ENCODE peak calls at places on chromosomes 1 and 21, in five cellular contexts. One of them, this sample, is unnamed.

GRCh38 chr1:178330848-178331497 is 165.8 kb downstream of the CLEC20A start:
- DNase-seq in uterus: no peak
- DNase-seq in endothelial cell: no peak
- DNase-seq in M059J: no peak
- DNase-seq in colonic mucosa: no peak
- DNase-seq in this sample: no peak

GRCh38 chr1:109718495-109718894 is 6.4 kb downstream of the GSTM5 start:
- DNase-seq in colonic mucosa: no peak
- DNase-seq in M059J: peak; percentile 68
- DNase-seq in uterus: no peak
- DNase-seq in endothelial cell: no peak
- DNase-seq in this sample: no peak

GRCh38 chr21:37502947-37503346 is 136.4 kb downstream of the DYRK1A start:
- DNase-seq in colonic mucosa: no peak
- DNase-seq in M059J: no peak
- DNase-seq in endothelial cell: no peak
- DNase-seq in uterus: no peak
- DNase-seq in this sample: no peak

GRCh38 chr1:1132042-1132927 is 16.4 kb upstream of the C1orf159 start:
- DNase-seq in uterus: no peak
- DNase-seq in colonic mucosa: peak; percentile 78
- DNase-seq in M059J: no peak
- DNase-seq in endothelial cell: no peak
- DNase-seq in this sample: no peak

GRCh38 chr1:221274373-221274772 is 395.1 kb downstream of the HLX start:
- DNase-seq in colonic mucosa: no peak
- DNase-seq in uterus: no peak
- DNase-seq in endothelial cell: no peak
- DNase-seq in M059J: no peak
- DNase-seq in this sample: no peak

GRCh38 chr1:145887631-145888030 is 2.0 kb upstream of the ANKRD35 start:
- DNase-seq in uterus: no peak
- DNase-seq in colonic mucosa: no peak
- DNase-seq in M059J: peak; percentile 43
- DNase-seq in endothelial cell: no peak
- DNase-seq in this sample: no peak

GRCh38 chr1:157691285-157691920 is 9.2 kb downstream of the FCRL3 start:
- DNase-seq in endothelial cell: peak; percentile 8
- DNase-seq in colonic mucosa: no peak
- DNase-seq in uterus: no peak
- DNase-seq in M059J: peak; percentile 23
- DNase-seq in this sample: peak; percentile 61

GRCh38 chr1:41347276-41347675 is 14.0 kb upstream of the FOXO6 start:
- DNase-seq in endothelial cell: no peak
- DNase-seq in M059J: peak; percentile 56
- DNase-seq in uterus: no peak
- DNase-seq in colonic mucosa: no peak
- DNase-seq in this sample: no peak

GRCh38 chr1:8862528-8862927 is 16.0 kb downstream of the ENO1 start:
- DNase-seq in colonic mucosa: no peak
- DNase-seq in uterus: no peak
- DNase-seq in M059J: no peak
- DNase-seq in endothelial cell: peak; percentile 70
- DNase-seq in this sample: no peak

GRCh38 chr1:206447792-206448191 is 22.5 kb upstream of the IKBKE start:
- DNase-seq in M059J: peak; percentile 63
- DNase-seq in endothelial cell: no peak
- DNase-seq in colonic mucosa: no peak
- DNase-seq in uterus: no peak
- DNase-seq in this sample: no peak

GRCh38 chr1:56411484-56412180 is 167.7 kb downstream of the PLPP3 start:
- DNase-seq in colonic mucosa: no peak
- DNase-seq in M059J: peak; percentile 52
- DNase-seq in uterus: no peak
- DNase-seq in endothelial cell: no peak
- DNase-seq in this sample: peak; percentile 69

GRCh38 chr1:67058761-67059160 is 4.8 kb upstream of the SLC35D1 start:
- DNase-seq in colonic mucosa: no peak
- DNase-seq in uterus: no peak
- DNase-seq in endothelial cell: no peak
- DNase-seq in M059J: peak; percentile 22
- DNase-seq in this sample: no peak

GRCh38 chr1:223886516-223886921 is 40.8 kb upstream of the TP53BP2 start:
- DNase-seq in colonic mucosa: no peak
- DNase-seq in M059J: peak; percentile 71
- DNase-seq in endothelial cell: no peak
- DNase-seq in uterus: no peak
- DNase-seq in this sample: no peak

GRCh38 chr1:244833734-244834595 is 1.5 kb upstream of the COX20 start:
- DNase-seq in colonic mucosa: peak; percentile 65
- DNase-seq in endothelial cell: peak; percentile 34
- DNase-seq in M059J: peak; percentile 83
- DNase-seq in uterus: peak; percentile 45
- DNase-seq in this sample: peak; percentile 92

GRCh38 chr1:212915245-212916091 is 34.9 kb upstream of the VASH2 start:
- DNase-seq in colonic mucosa: no peak
- DNase-seq in M059J: peak; percentile 18
- DNase-seq in endothelial cell: peak; percentile 20
- DNase-seq in uterus: peak; percentile 72
- DNase-seq in this sample: no peak

GRCh38 chr1:85319931-85320330 is 43.5 kb upstream of the BCL10 start:
- DNase-seq in M059J: no peak
- DNase-seq in endothelial cell: no peak
- DNase-seq in uterus: no peak
- DNase-seq in colonic mucosa: no peak
- DNase-seq in this sample: no peak

GRCh38 chr1:223665592-223666312 is at the start of gene CAPN8:
- DNase-seq in endothelial cell: no peak
- DNase-seq in colonic mucosa: peak; percentile 83
- DNase-seq in M059J: peak; percentile 14
- DNase-seq in uterus: no peak
- DNase-seq in this sample: no peak

GRCh38 chr1:36352910-36353878 is 29.7 kb upstream of the EVA1B start:
- DNase-seq in M059J: peak; percentile 94
- DNase-seq in endothelial cell: no peak
- DNase-seq in colonic mucosa: no peak
- DNase-seq in uterus: no peak
- DNase-seq in this sample: peak; percentile 91

GRCh38 chr1:61268546-61269243 is 186.3 kb downstream of the NFIA start:
- DNase-seq in uterus: no peak
- DNase-seq in M059J: no peak
- DNase-seq in colonic mucosa: no peak
- DNase-seq in endothelial cell: no peak
- DNase-seq in this sample: no peak

GRCh38 chr21:44875341-44875740 is 1.9 kb upstream of the PTTG1IP start:
- DNase-seq in endothelial cell: no peak
- DNase-seq in colonic mucosa: no peak
- DNase-seq in uterus: no peak
- DNase-seq in M059J: peak; percentile 82
- DNase-seq in this sample: peak; percentile 92

GRCh38 chr1:221663321-221663720 is 78.6 kb downstream of the DUSP10 start:
- DNase-seq in colonic mucosa: no peak
- DNase-seq in endothelial cell: no peak
- DNase-seq in uterus: no peak
- DNase-seq in M059J: peak; percentile 23
- DNase-seq in this sample: peak; percentile 49

GRCh38 chr21:46562472-46562871 is 42.4 kb downstream of the S100B start:
- DNase-seq in colonic mucosa: no peak
- DNase-seq in M059J: no peak
- DNase-seq in endothelial cell: no peak
- DNase-seq in uterus: no peak
- DNase-seq in this sample: peak; percentile 50

GRCh38 chr1:115374598-115374997 is 36.5 kb upstream of the NGF start:
- DNase-seq in endothelial cell: no peak
- DNase-seq in uterus: no peak
- DNase-seq in colonic mucosa: no peak
- DNase-seq in M059J: no peak
- DNase-seq in this sample: no peak

GRCh38 chr1:169119405-169119804 is 12.9 kb downstream of the ATP1B1 start:
- DNase-seq in endothelial cell: no peak
- DNase-seq in colonic mucosa: no peak
- DNase-seq in M059J: peak; percentile 72
- DNase-seq in uterus: no peak
- DNase-seq in this sample: peak; percentile 60

GRCh38 chr1:206415913-206416312 is 54.4 kb upstream of the IKBKE start:
- DNase-seq in M059J: no peak
- DNase-seq in colonic mucosa: no peak
- DNase-seq in endothelial cell: no peak
- DNase-seq in uterus: no peak
- DNase-seq in this sample: no peak

GRCh38 chr1:82614090-82614489 is 813.4 kb downstream of the ADGRL2 start:
- DNase-seq in colonic mucosa: no peak
- DNase-seq in endothelial cell: no peak
- DNase-seq in M059J: no peak
- DNase-seq in uterus: no peak
- DNase-seq in this sample: no peak

GRCh38 chr21:46180079-46180722 is 4.1 kb downstream of the SPATC1L start:
- DNase-seq in M059J: no peak
- DNase-seq in uterus: no peak
- DNase-seq in endothelial cell: no peak
- DNase-seq in colonic mucosa: peak; percentile 13
- DNase-seq in this sample: no peak